ENCODE peak calls at places on chromosomes 13 and 19, in six cellular contexts. A is HCT116, Q is H1, V is SK-N-SH, B is HepG2, K is K562. C is an unnamed sample.

GRCh38 chr13:75771818-75772217 is 135.7 kb downstream of the LMO7 start:
- DNase-seq in A (peak; percentile 64), Q (no peak), V (no peak), B (no peak), K (no peak), C (no peak)

GRCh38 chr19:12365094-12365371 is 450 bp downstream of the ZNF442 start:
- DNase-seq in A (no peak), Q (no peak), V (peak; percentile 76), B (no peak), K (no peak), C (peak; percentile 19)

GRCh38 chr13:74005320-74006154 is 128.7 kb downstream of the KLF12 start:
- DNase-seq in A (no peak), Q (no peak), V (no peak), B (no peak), K (no peak), C (no peak)

GRCh38 chr13:78258304-78258703 is 339.7 kb upstream of the EDNRB start:
- DNase-seq in A (no peak), Q (no peak), V (no peak), B (no peak), K (no peak), C (no peak)

GRCh38 chr13:41416276-41416675 is 41.1 kb upstream of the RGCC start:
- DNase-seq in A (no peak), Q (no peak), V (no peak), B (no peak), K (no peak), C (no peak)

GRCh38 chr19:17296278-17296677 is 6.9 kb downstream of the ABHD8 start:
- DNase-seq in A (no peak), Q (no peak), V (peak; percentile 39), B (no peak), K (no peak), C (no peak)

GRCh38 chr19:41323023-41323422 is 13.1 kb downstream of the CCDC97 start:
- DNase-seq in A (no peak), Q (no peak), V (no peak), B (no peak), K (no peak), C (no peak)

GRCh38 chr19:41868120-41868988 is 8.3 kb downstream of the RPS19 start:
- DNase-seq in A (no peak), Q (no peak), V (no peak), B (no peak), K (no peak), C (no peak)

GRCh38 chr13:90485441-90485840 is 862.0 kb upstream of the MIR17HG start:
- DNase-seq in A (no peak), Q (no peak), V (no peak), B (no peak), K (no peak), C (no peak)

GRCh38 chr19:54186934-54187381 is 2.4 kb downstream of the MBOAT7 start:
- DNase-seq in A (no peak), Q (no peak), V (no peak), B (no peak), K (peak; percentile 39), C (no peak)

GRCh38 chr19:39375929-39376328 is 15.0 kb downstream of the PAF1 start:
- DNase-seq in A (no peak), Q (no peak), V (no peak), B (no peak), K (no peak), C (no peak)

GRCh38 chr19:39369200-39369599 is 21.7 kb downstream of the PAF1 start:
- DNase-seq in A (no peak), Q (no peak), V (no peak), B (no peak), K (no peak), C (no peak)

GRCh38 chr19:39372941-39373340 is 18.0 kb downstream of the PAF1 start:
- DNase-seq in A (no peak), Q (no peak), V (no peak), B (no peak), K (no peak), C (no peak)

GRCh38 chr19:39370735-39371134 is 20.2 kb downstream of the PAF1 start:
- DNase-seq in A (no peak), Q (no peak), V (no peak), B (no peak), K (no peak), C (peak; percentile 44)

GRCh38 chr19:39372047-39372802 is 18.7 kb downstream of the PAF1 start:
- DNase-seq in A (no peak), Q (no peak), V (no peak), B (no peak), K (no peak), C (no peak)
- TF ChIP-seq JUND in A (no peak), Q (no peak), V (no peak), B (no peak), K (no peak), C (no peak)

DNA sequence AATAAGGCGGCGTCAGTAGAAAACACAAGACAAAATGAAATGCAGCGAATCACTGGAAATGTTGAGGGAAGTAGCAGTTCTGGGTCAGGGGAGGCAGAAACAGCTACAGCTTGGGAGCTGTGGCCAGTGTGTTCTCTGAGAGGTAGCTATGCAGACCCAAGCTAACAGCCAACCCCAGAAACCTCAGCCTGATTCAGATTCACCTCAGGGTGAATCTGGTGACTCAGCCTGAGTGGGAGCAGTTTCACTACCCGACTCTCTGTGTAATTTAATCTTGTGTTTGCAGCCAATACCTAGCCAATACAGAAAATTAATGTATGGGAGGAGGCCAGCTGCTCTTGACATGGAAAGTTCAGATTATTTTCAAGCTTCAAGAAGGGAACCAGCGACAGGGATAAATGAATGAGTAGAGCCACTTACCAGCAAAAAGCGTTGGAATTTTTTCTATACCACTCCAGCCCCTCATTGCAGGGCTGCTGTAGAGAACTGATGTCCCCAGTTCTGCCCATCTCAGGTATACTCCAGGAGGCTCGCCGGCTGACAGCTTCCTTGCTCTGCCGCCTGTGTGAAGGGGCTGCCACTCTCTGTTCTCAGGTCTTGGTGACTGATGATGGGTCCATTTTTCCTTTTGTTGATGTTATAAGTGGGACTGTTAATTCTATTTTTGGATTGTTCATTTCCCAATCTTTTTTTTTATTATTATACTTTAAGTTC is 8.9 kb downstream of the IGFL3 start:
- DNase-seq in A (peak; percentile 33), Q (no peak), V (peak; percentile 4), B (no peak), K (no peak), C (no peak)
- TF ChIP-seq JUND in A (peak; percentile 49), Q (no peak), V (peak; percentile 56), B (no peak), K (peak; percentile 18), C (no peak)

DNA sequence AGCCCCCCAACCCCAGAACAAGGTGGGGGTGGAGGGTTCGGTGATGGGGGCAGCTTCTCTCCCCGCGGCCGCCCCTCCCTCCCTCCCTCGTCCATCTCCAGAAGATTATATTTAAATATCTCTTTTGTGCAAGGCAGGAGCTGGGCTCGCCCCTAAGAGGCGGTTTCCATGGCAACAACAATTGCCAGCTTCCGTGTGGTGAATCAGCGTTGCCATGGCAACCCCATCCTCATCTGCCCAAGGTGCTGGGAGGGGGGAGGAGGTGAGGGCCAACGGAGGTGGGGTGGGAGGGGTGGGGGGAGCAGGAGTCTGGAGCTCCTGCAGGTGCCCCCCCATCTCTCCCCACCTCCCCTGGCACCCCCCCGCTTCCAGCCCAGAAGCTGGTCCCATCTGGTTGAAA is 46.4 kb downstream of the CELF5 start:
- DNase-seq in A (peak; percentile 26), Q (no peak), V (peak; percentile 89), B (peak; percentile 43), K (peak; percentile 62), C (peak; percentile 56)
- TF ChIP-seq JUND in A (no peak), Q (no peak), V (no peak), B (no peak), K (peak; percentile 63), C (no peak)

DNA sequence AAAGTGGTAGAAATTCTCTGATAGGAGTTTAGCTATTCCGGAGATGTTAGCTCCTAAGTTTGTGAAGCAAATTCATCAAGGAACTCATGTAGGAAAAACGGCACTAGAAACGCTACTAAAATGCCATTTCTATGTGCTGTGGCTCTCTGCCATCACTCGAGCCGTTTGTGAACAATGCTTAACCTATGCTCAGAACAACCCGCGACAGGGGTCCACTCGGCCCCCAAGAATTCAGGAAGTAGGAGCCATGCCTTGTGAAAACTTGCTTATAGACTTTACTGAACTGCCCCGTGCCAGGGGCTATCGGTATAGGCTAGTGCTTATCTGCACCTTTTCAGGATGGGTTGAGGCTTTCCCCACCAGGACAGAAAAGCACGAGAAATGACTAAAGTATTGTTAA is 14.2 kb upstream of the SLC15A1 start:
- DNase-seq in A (no peak), Q (no peak), V (no peak), B (no peak), K (no peak), C (no peak)
- TF ChIP-seq JUND in A (no peak), Q (no peak), V (no peak), B (no peak), K (no peak), C (no peak)

GRCh38 chr13:40181203-40181845 is 485.1 kb downstream of the FOXO1 start:
- DNase-seq in A (no peak), Q (no peak), V (no peak), B (peak; percentile 56), K (peak; percentile 16), C (no peak)
- TF ChIP-seq JUND in A (no peak), Q (no peak), V (no peak), B (no peak), K (no peak), C (no peak)

DNA sequence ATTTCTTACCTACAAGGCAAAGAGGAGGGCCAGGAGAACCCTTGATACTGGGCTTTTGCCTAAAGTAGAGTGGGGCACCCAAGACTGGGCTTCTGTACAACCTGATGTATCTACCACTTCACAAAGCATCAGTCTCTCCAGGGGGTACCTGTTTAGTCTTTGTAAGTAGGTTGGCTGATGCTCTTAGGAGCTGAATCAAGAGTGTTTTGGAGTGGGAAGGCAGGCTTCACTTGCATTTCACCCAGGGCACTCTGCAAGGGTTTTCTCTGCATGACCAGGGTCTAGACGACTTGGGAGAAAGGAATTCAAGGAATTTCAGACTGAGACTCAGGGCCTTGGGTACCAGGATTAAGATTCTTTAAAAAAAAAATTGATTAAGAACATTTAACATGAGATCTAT is 361.5 kb downstream of the RFC3 start:
- DNase-seq in A (no peak), Q (no peak), V (no peak), B (no peak), K (no peak), C (no peak)
- TF ChIP-seq JUND in A (no peak), Q (no peak), V (no peak), B (no peak), K (no peak), C (no peak)

C was measured in T47D.